ENCODE peak calls at places on chromosomes 6 and 20, in eight cellular contexts. F, A, R, G, S, I, Y and C are unnamed samples.

GRCh38 chr6:1987640-1988039 is 257.8 kb downstream of the GMDS start:
- DNase-seq in F (no peak), A (no peak), R (no peak), G (no peak), S (no peak), I (no peak), Y (no peak), C (no peak)

GRCh38 chr6:170208171-170208601 is 82.7 kb downstream of the DLL1 start:
- DNase-seq in F (no peak), A (peak; percentile 72), R (peak; percentile 20), G (no peak), S (no peak), I (no peak), Y (no peak), C (no peak)

GRCh38 chr6:76876922-76877553 is 586.3 kb downstream of the HTR1B start:
- DNase-seq in F (no peak), A (no peak), R (peak; percentile 54), G (peak; percentile 19), S (no peak), I (peak; percentile 75), Y (peak; percentile 10), C (no peak)

GRCh38 chr6:137767465-137767864 is 99.6 kb upstream of the TNFAIP3 start:
- DNase-seq in F (no peak), A (no peak), R (no peak), G (no peak), S (no peak), I (no peak), Y (no peak), C (no peak)

GRCh38 chr20:63635431-63636141 is 8.7 kb upstream of the GMEB2 start:
- DNase-seq in F (no peak), A (no peak), R (peak; percentile 41), G (no peak), S (peak; percentile 68), I (no peak), Y (no peak), C (no peak)

GRCh38 chr6:145895802-145896201 is 68.4 kb downstream of the SHPRH start:
- DNase-seq in F (no peak), A (no peak), R (no peak), G (no peak), S (no peak), I (no peak), Y (no peak), C (no peak)

GRCh38 chr6:37614059-37614940 is 83.4 kb downstream of the MDGA1 start:
- DNase-seq in F (no peak), A (no peak), R (no peak), G (no peak), S (no peak), I (no peak), Y (no peak), C (no peak)

GRCh38 chr6:50663806-50664205 is 49.5 kb upstream of the TFAP2D start:
- DNase-seq in F (no peak), A (no peak), R (no peak), G (no peak), S (no peak), I (no peak), Y (no peak), C (no peak)

GRCh38 chr20:61557603-61558002 is 305.5 kb downstream of the CDH4 start:
- DNase-seq in F (no peak), A (no peak), R (no peak), G (no peak), S (no peak), I (no peak), Y (no peak), C (no peak)

GRCh38 chr6:100455230-100456124 is 9.2 kb downstream of the SIM1 start:
- DNase-seq in F (no peak), A (peak; percentile 78), R (no peak), G (no peak), S (no peak), I (no peak), Y (no peak), C (no peak)

GRCh38 chr6:68730291-68731054 is 95.4 kb downstream of the ADGRB3 start:
- DNase-seq in F (no peak), A (no peak), R (no peak), G (no peak), S (no peak), I (no peak), Y (no peak), C (no peak)

GRCh38 chr6:5960456-5960855 is 46.3 kb downstream of the NRN1 start:
- DNase-seq in F (no peak), A (no peak), R (no peak), G (no peak), S (no peak), I (no peak), Y (no peak), C (no peak)

GRCh38 chr6:157848693-157849092 is 25.6 kb downstream of the SNX9 start:
- DNase-seq in F (no peak), A (no peak), R (no peak), G (no peak), S (no peak), I (no peak), Y (no peak), C (no peak)

GRCh38 chr6:124830506-124830905 is 131.7 kb upstream of the RNF217 start:
- DNase-seq in F (no peak), A (no peak), R (no peak), G (no peak), S (no peak), I (no peak), Y (no peak), C (no peak)

GRCh38 chr6:5731435-5731834 is 275.3 kb downstream of the NRN1 start:
- DNase-seq in F (no peak), A (no peak), R (no peak), G (no peak), S (no peak), I (no peak), Y (no peak), C (no peak)

GRCh38 chr6:95169790-95170189 is 407.5 kb upstream of the MANEA start:
- DNase-seq in F (no peak), A (no peak), R (no peak), G (no peak), S (no peak), I (no peak), Y (no peak), C (no peak)

GRCh38 chr6:37531026-37531425 is 31.3 kb upstream of the CCDC167 start:
- DNase-seq in F (no peak), A (no peak), R (no peak), G (no peak), S (no peak), I (no peak), Y (no peak), C (no peak)

GRCh38 chr20:50708845-50709555 is 17.7 kb upstream of the RIPOR3 start:
- DNase-seq in F (no peak), A (no peak), R (peak; percentile 74), G (no peak), S (no peak), I (no peak), Y (no peak), C (no peak)
- TF ChIP-seq POLR2A in F (no peak), A (no peak), R (no peak), G (no peak), S (no peak), I (no peak), Y (no peak), C (no peak)

GRCh38 chr6:53309059-53309896 is 39.5 kb downstream of the ELOVL5 start:
- DNase-seq in F (no peak), A (no peak), R (peak; percentile 38), G (peak; percentile 23), S (peak; percentile 42), I (no peak), Y (peak; percentile 41), C (no peak)
- H3K4me1 ChIP-seq in F (no peaks in the 10 kb centered on the region), A (peaks cover 64% of the 10 kb centered on the region), R (peaks cover 22% of the 10 kb centered on the region), G (peaks cover 65% of the 10 kb centered on the region), S (peaks cover 39% of the 10 kb centered on the region), I (peaks cover 35% of the 10 kb centered on the region), Y (peaks cover 69% of the 10 kb centered on the region), C (no peaks in the 10 kb centered on the region)

GRCh38 chr6:108002365-108003221 is 44.6 kb upstream of the SEC63 start:
- DNase-seq in F (peak; percentile 69), A (no peak), R (peak; percentile 31), G (no peak), S (no peak), I (peak; percentile 74), Y (peak; percentile 75), C (no peak)
- TF ChIP-seq POLR2A in F (no peak), A (no peak), R (no peak), G (no peak), S (no peak), I (no peak), Y (no peak), C (no peak)

DNA sequence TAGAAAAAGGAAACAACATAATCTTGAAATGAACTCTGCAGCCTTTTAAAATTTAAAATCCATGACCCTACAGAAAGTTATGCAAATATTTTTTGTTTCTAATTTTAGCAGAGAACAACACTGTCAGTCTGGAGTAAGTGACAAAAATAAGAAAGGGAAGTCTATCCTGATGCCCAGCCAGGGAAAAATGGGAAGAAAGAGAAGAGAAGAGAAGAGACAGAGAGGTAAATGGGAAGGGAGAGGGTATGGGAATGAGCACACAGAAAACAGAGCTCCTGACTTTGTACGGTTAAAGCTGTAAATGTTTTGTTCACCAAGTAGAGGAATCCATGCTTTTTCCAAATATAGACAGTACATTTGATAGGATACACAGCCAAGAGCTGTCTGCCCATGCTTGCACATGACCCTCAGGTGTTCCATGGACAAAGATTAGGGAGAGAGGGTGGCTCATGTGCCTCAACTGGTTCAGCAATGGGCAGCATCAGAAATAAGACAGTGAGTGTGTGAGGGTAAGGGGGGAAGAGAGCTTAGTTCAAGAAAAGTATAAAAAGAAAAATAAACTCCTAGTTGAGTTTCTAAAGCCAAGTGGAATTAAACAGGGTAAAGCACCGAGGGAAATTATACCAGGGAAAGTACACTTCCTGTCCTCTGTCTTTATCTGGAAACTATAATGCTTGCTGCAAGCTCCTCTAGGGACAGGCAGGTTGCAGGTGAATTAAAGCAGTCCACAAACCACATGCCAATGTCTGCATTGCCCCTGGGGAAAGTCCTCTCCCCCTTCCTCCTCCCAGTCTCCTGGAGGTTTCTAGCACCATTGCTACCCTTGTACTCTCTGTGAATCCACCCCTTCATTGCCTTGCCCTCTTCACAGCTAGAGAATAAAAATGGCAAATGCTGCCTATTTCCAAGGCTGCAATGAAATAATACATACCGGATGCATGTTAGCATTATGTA is 30.0 kb downstream of the MAP3K5 start:
- DNase-seq in F (no peak), A (no peak), R (no peak), G (peak; percentile 41), S (no peak), I (no peak), Y (no peak), C (peak; percentile 26)
- H3K4me1 ChIP-seq in F (peaks cover 15% of the 10 kb centered on the region), A (peaks cover 55% of the 10 kb centered on the region), R (peaks cover 46% of the 10 kb centered on the region), G (peaks cover 85% of the 10 kb centered on the region), S (peaks cover 61% of the 10 kb centered on the region), I (peaks cover 90% of the 10 kb centered on the region), Y (peaks cover 7% of the 10 kb centered on the region), C (peaks cover 27% of the 10 kb centered on the region)

GRCh38 chr6:44258921-44259320 is 1.6 kb upstream of the SLC35B2 start:
- DNase-seq in F (no peak), A (no peak), R (no peak), G (no peak), S (no peak), I (no peak), Y (no peak), C (no peak)

GRCh38 chr6:44257007-44257752 is at the start of gene SLC35B2:
- DNase-seq in F (peak; percentile 67), A (no peak), R (peak; percentile 68), G (peak; percentile 72), S (no peak), I (peak; percentile 84), Y (peak; percentile 55), C (no peak)

GRCh38 chr6:44256291-44257006 is 879 bp downstream of the SLC35B2 start:
- DNase-seq in F (no peak), A (no peak), R (peak; percentile 48), G (no peak), S (no peak), I (no peak), Y (no peak), C (no peak)

GRCh38 chr6:44258325-44258863 is 1.1 kb upstream of the SLC35B2 start:
- DNase-seq in F (no peak), A (no peak), R (no peak), G (no peak), S (no peak), I (no peak), Y (no peak), C (no peak)

GRCh38 chr6:44257753-44258324 is 511 bp upstream of the SLC35B2 start:
- DNase-seq in F (no peak), A (no peak), R (no peak), G (no peak), S (no peak), I (no peak), Y (no peak), C (no peak)
- TF ChIP-seq POLR2A in F (no peak), A (no peak), R (no peak), G (no peak), S (no peak), I (no peak), Y (no peak), C (no peak)